ENCODE peak calls at places on chromosome 5, in eight cellular contexts. Y, J, Z, K, G, E, H and S are unnamed samples.

GRCh38 chr5:73950441-73950873 is 324.5 kb downstream of the ARHGEF28 start:
- DNase-seq in J (no peak), H (no peak), G (no peak), Y (no peak), E (no peak), K (peak), Z (no peak), S (no peak)

GRCh38 chr5:6402939-6403338 is 24.6 kb upstream of the MED10 start:
- DNase-seq in G (no peak), Y (no peak), E (no peak), K (no peak), Z (no peak), H (peak), J (no peak), S (no peak)

GRCh38 chr5:176447538-176447981 is 625 bp upstream of the FAF2 start:
- DNase-seq in Y (peak), K (no peak), J (peak), G (no peak), Z (no peak), E (no peak), H (no peak), S (no peak)

GRCh38 chr5:61817472-61818326 is 485.6 kb downstream of the ZSWIM6 start:
- DNase-seq in H (peak), K (peak), J (peak), Y (peak), E (no peak), G (no peak), Z (peak), S (peak)

GRCh38 chr5:100469780-100470179 is 65.4 kb upstream of the FAM174A start:
- DNase-seq in E (no peak), Y (no peak), H (no peak), J (no peak), K (no peak), Z (no peak), G (peak), S (no peak)

GRCh38 chr5:132183723-132184122 is 43.9 kb downstream of the P4HA2 start:
- DNase-seq in J (no peak), H (no peak), E (no peak), Z (no peak), K (peak), Y (no peak), G (no peak), S (no peak)

GRCh38 chr5:172160506-172160905 is 27.5 kb downstream of the STK10 start:
- DNase-seq in K (no peak), H (no peak), Y (no peak), G (no peak), Z (no peak), E (no peak), J (no peak), S (no peak)

GRCh38 chr5:68251386-68251785 is 35.8 kb downstream of the PIK3R1 start:
- DNase-seq in H (no peak), J (no peak), G (no peak), Y (no peak), E (peak), K (no peak), Z (peak), S (no peak)

GRCh38 chr5:55187370-55187769 is 14.4 kb upstream of the CDC20B start:
- DNase-seq in E (no peak), K (peak), H (peak), J (peak), Y (no peak), Z (no peak), G (no peak), S (no peak)

GRCh38 chr5:15643731-15644130 is 143.8 kb downstream of the FBXL7 start:
- DNase-seq in Z (no peak), K (no peak), E (no peak), G (no peak), Y (no peak), J (no peak), H (no peak), S (no peak)

GRCh38 chr5:157732784-157733262 is 1.6 kb downstream of the THG1L start:
- DNase-seq in Z (no peak), E (no peak), J (no peak), G (no peak), H (peak), K (no peak), Y (no peak), S (no peak)

GRCh38 chr5:158943057-158943456 is 156.7 kb downstream of the EBF1 start:
- DNase-seq in H (peak), Y (no peak), K (peak), G (no peak), Z (peak), J (no peak), E (no peak), S (no peak)

GRCh38 chr5:390571-391491 is 52.1 kb upstream of the EXOC3 start:
- DNase-seq in Y (peak), Z (no peak), G (no peak), K (no peak), E (peak), H (no peak), J (no peak), S (no peak)

GRCh38 chr5:167730121-167730520 is 561.3 kb upstream of the WWC1 start:
- DNase-seq in K (peak), H (peak), E (no peak), Y (no peak), Z (no peak), J (no peak), G (no peak), S (no peak)

GRCh38 chr5:169300468-169301385 is at the start of gene SLIT3:
- DNase-seq in Z (peak), G (no peak), E (no peak), H (peak), J (no peak), Y (peak), K (peak), S (peak)

GRCh38 chr5:72246239-72246580 is 73.8 kb downstream of the MRPS27 start:
- DNase-seq in G (no peak), E (no peak), K (no peak), Y (no peak), J (no peak), H (no peak), Z (no peak), S (no peak)

GRCh38 chr5:33649801-33650482 is 209.2 kb downstream of the TARS1 start:
- DNase-seq in J (no peak), K (peak), E (no peak), G (no peak), Y (no peak), Z (no peak), H (peak), S (no peak)

GRCh38 chr5:132261881-132262845 is 4.7 kb downstream of the PDLIM4 start:
- DNase-seq in G (no peak), H (no peak), E (peak), J (no peak), Y (no peak), K (no peak), Z (no peak), S (no peak)

GRCh38 chr5:74865293-74865798 is 841 bp downstream of the FAM169A start:
- DNase-seq in J (peak), K (no peak), G (no peak), Y (no peak), Z (no peak), H (no peak), E (no peak), S (no peak)

GRCh38 chr5:68432682-68433081 is 217.1 kb downstream of the PIK3R1 start:
- DNase-seq in Z (no peak), H (no peak), E (no peak), Y (no peak), G (no peak), J (no peak), K (no peak), S (no peak)

GRCh38 chr5:147305147-147305546 is 70.3 kb downstream of the STK32A start:
- DNase-seq in H (no peak), J (no peak), K (no peak), G (no peak), Y (no peak), Z (no peak), E (no peak), S (no peak)

GRCh38 chr5:134228624-134229023 is 2.8 kb upstream of the PPP2CA start:
- DNase-seq in H (no peak), Y (no peak), J (no peak), E (no peak), K (no peak), G (no peak), Z (no peak), S (no peak)

GRCh38 chr5:14581891-14582796 is 552 bp downstream of the OTULINL start:
- DNase-seq in H (no peak), K (peak), Z (peak), J (peak), G (peak), Y (peak), E (peak), S (no peak)

GRCh38 chr5:107376546-107377276 is 294.0 kb downstream of the EFNA5 start:
- DNase-seq in Y (no peak), E (no peak), G (no peak), K (no peak), H (peak), J (no peak), Z (no peak), S (no peak)

GRCh38 chr5:16600397-16600796 is 16.4 kb downstream of the RETREG1 start:
- DNase-seq in K (peak), G (no peak), E (peak), H (peak), Y (no peak), J (peak), Z (peak), S (no peak)

GRCh38 chr5:143596500-143596820 is 193.0 kb upstream of the NR3C1 start:
- DNase-seq in Y (no peak), Z (no peak), E (no peak), G (no peak), K (no peak), J (no peak), H (no peak), S (no peak)

GRCh38 chr5:58972301-58972700 is 389.4 kb downstream of the RAB3C start:
- DNase-seq in J (no peak), Y (no peak), H (peak), G (no peak), Z (no peak), K (peak), E (no peak), S (no peak)

GRCh38 chr5:17445185-17445584 is 52.8 kb upstream of the TAF11L2 start:
- DNase-seq in K (no peak), E (no peak), Z (no peak), Y (no peak), J (no peak), G (no peak), H (no peak), S (no peak)

GRCh38 chr5:147098233-147098790 is 136.5 kb upstream of the STK32A start:
- DNase-seq in G (peak), E (no peak), J (peak), H (peak), Z (no peak), Y (no peak), K (peak), S (no peak)

GRCh38 chr5:134086215-134086942 is 28.1 kb upstream of the TCF7 start:
- DNase-seq in J (no peak), Z (no peak), G (no peak), Y (no peak), E (no peak), H (no peak), K (no peak), S (no peak)

GRCh38 chr5:10366310-10367297 is 13.1 kb downstream of the MARCHF6 start:
- DNase-seq in J (no peak), G (no peak), Z (no peak), E (peak), Y (peak), K (peak), H (peak), S (no peak)

GRCh38 chr5:25387949-25388348 is 743.2 kb upstream of the CDH10 start:
- DNase-seq in Y (no peak), Z (no peak), J (no peak), K (no peak), H (no peak), E (no peak), G (no peak), S (no peak)